ENCODE peak calls at places on chromosomes 3 and 15, in eight cellular contexts. X, H, A, J, D, B, K and N are unnamed samples.

GRCh38 chr15:51104512-51104911 is 9.8 kb upstream of the TNFAIP8L3 start:
- DNase-seq in A (peak), X (no peak), H (no peak), J (no peak), B (no peak), D (no peak), K (peak), N (no peak)

GRCh38 chr3:188170461-188171459 is 16.8 kb downstream of the LPP start:
- DNase-seq in X (peak), H (no peak), J (no peak), D (no peak), B (no peak), A (no peak), K (no peak), N (no peak)

GRCh38 chr3:57967590-57967989 is 40.6 kb upstream of the FLNB start:
- DNase-seq in B (peak), D (no peak), K (no peak), X (no peak), A (no peak), H (no peak), J (no peak), N (no peak)

GRCh38 chr3:142645236-142645793 is 49.1 kb downstream of the PLS1 start:
- DNase-seq in X (no peak), B (no peak), D (peak), H (no peak), A (peak), K (no peak), J (no peak), N (peak)

GRCh38 chr3:156551746-156552145 is 3.2 kb downstream of the SSR3 start:
- DNase-seq in H (no peak), J (no peak), D (peak), A (peak), B (no peak), X (no peak), K (peak), N (no peak)

GRCh38 chr3:88283242-88283592 is 133.5 kb downstream of the C3orf38 start:
- DNase-seq in A (no peak), B (no peak), X (no peak), K (no peak), H (no peak), J (no peak), D (no peak), N (no peak)

GRCh38 chr3:137768361-137769320 is 4.5 kb downstream of the SOX14 start:
- DNase-seq in D (no peak), X (no peak), B (no peak), H (no peak), A (peak), J (no peak), K (no peak), N (peak)

GRCh38 chr3:36124118-36124796 is 256.0 kb upstream of the STAC start:
- DNase-seq in J (peak), X (no peak), B (no peak), H (no peak), A (peak), D (peak), K (peak), N (peak)

GRCh38 chr3:46386206-46386605 is 15.5 kb downstream of the CCR5 start:
- DNase-seq in H (no peak), X (peak), K (no peak), J (no peak), A (peak), D (peak), B (no peak), N (no peak)

GRCh38 chr15:100093211-100094126 is 248.3 kb downstream of the ADAMTS17 start:
- DNase-seq in X (no peak), A (no peak), K (no peak), H (no peak), J (no peak), D (no peak), B (no peak), N (no peak)

GRCh38 chr15:55914446-55914845 is 79.0 kb downstream of the NEDD4 start:
- DNase-seq in H (no peak), X (no peak), K (no peak), D (no peak), J (no peak), A (peak), B (no peak), N (no peak)

GRCh38 chr3:130707914-130708601 is 38.6 kb downstream of the PIK3R4 start:
- DNase-seq in D (no peak), K (no peak), J (no peak), H (no peak), A (no peak), B (no peak), X (no peak), N (no peak)

GRCh38 chr15:88256261-88257230 is at the start of gene NTRK3:
- DNase-seq in J (no peak), H (no peak), A (peak), K (peak), X (no peak), D (peak), B (no peak), N (peak)

GRCh38 chr3:84680700-84681099 is 278.1 kb upstream of the CADM2 start:
- DNase-seq in H (no peak), X (no peak), A (no peak), J (no peak), B (no peak), D (no peak), K (no peak), N (no peak)

GRCh38 chr15:70347766-70348558 is 250.2 kb upstream of the TLE3 start:
- DNase-seq in A (peak), D (no peak), J (no peak), K (no peak), B (no peak), H (peak), X (peak), N (no peak)

GRCh38 chr15:84855032-84855645 is 29.3 kb upstream of the SLC28A1 start:
- DNase-seq in X (no peak), K (no peak), J (no peak), D (no peak), A (no peak), H (no peak), B (no peak), N (peak)

GRCh38 chr15:77035584-77035983 is 35.3 kb downstream of the TSPAN3 start:
- DNase-seq in X (no peak), J (no peak), D (no peak), A (no peak), K (no peak), H (no peak), B (no peak), N (no peak)

GRCh38 chr15:57611938-57612337 is 20.2 kb downstream of the MYZAP start:
- DNase-seq in X (no peak), D (peak), A (peak), K (peak), B (no peak), H (peak), J (no peak), N (peak)

GRCh38 chr15:82966671-82967071 is 14.2 kb upstream of the HOMER2 start:
- DNase-seq in K (no peak), D (no peak), J (no peak), H (no peak), A (no peak), X (no peak), B (no peak), N (no peak)

GRCh38 chr3:48919215-48920138 is 835 bp downstream of the ARIH2 start:
- DNase-seq in K (peak), J (no peak), D (peak), H (peak), A (peak), B (peak), X (peak), N (peak)

GRCh38 chr3:177144922-177145321 is 52.4 kb downstream of the TBL1XR1 start:
- DNase-seq in H (no peak), K (no peak), D (no peak), B (no peak), A (no peak), J (no peak), X (no peak), N (no peak)

GRCh38 chr3:174202561-174202960 is 656.6 kb upstream of the NAALADL2 start:
- DNase-seq in A (peak), D (no peak), X (no peak), B (no peak), H (no peak), J (no peak), K (no peak), N (no peak)

GRCh38 chr3:186239321-186239720 is 122.7 kb downstream of the DGKG start:
- DNase-seq in A (peak), B (no peak), H (no peak), X (no peak), K (no peak), D (no peak), J (peak), N (peak)

GRCh38 chr3:194298331-194299227 is 52.5 kb downstream of the CPN2 start:
- DNase-seq in X (no peak), B (no peak), K (no peak), D (peak), J (no peak), H (peak), A (no peak), N (peak)

GRCh38 chr15:78695849-78696248 is 54.8 kb upstream of the CHRNB4 start:
- DNase-seq in K (no peak), A (no peak), X (peak), J (no peak), D (no peak), H (no peak), B (no peak), N (no peak)